ENCODE peak calls at places on chromosomes 4 and X, in five cellular contexts. F is heart left ventricle, N is testis, C is IMR-90, J is HCT116. V is an unnamed sample.
A peak's percentile ranks its signal among the peaks of the same experiment; 100 is the strongest.

GRCh38 chrX:132948648-132949260 is 9.7 kb downstream of the HS6ST2 start:
- DNase-seq in F (no peak), N (no peak), C (no peak), J (peak; percentile 15), V (no peak)

GRCh38 chrX:2696698-2697215 is 5.7 kb downstream of the CD99 start:
- DNase-seq in F (no peak), N (no peak), C (peak; percentile 90), J (no peak), V (no peak)

GRCh38 chr4:42881262-42881661 is 11.3 kb upstream of the GRXCR1 start:
- DNase-seq in F (no peak), N (no peak), C (no peak), J (no peak), V (no peak)

GRCh38 chrX:37409278-37409677 is 60.1 kb downstream of the PRRG1 start:
- DNase-seq in F (no peak), N (no peak), C (no peak), J (no peak), V (peak; percentile 3)

GRCh38 chrX:69152398-69152797 is 12.9 kb downstream of the PJA1 start:
- DNase-seq in F (no peak), N (peak; percentile 68), C (no peak), J (no peak), V (peak; percentile 71)

GRCh38 chr4:156193116-156193515 is 239.4 kb upstream of the CTSO start:
- DNase-seq in F (no peak), N (no peak), C (peak; percentile 17), J (no peak), V (no peak)

GRCh38 chr4:26727849-26728248 is 132.8 kb upstream of the STIM2 start:
- DNase-seq in F (no peak), N (no peak), C (no peak), J (no peak), V (no peak)

GRCh38 chrX:110561036-110561435 is 202.4 kb downstream of the RTL9 start:
- DNase-seq in F (no peak), N (no peak), C (no peak), J (no peak), V (no peak)

GRCh38 chr4:111018231-111018630 is 395.4 kb upstream of the PITX2 start:
- DNase-seq in F (no peak), N (no peak), C (no peak), J (no peak), V (no peak)

GRCh38 chrX:53421772-53422090 is 723 bp downstream of the SMC1A start:
- DNase-seq in F (no peak), N (peak; percentile 49), C (no peak), J (no peak), V (no peak)

GRCh38 chr4:129929052-129929451 is 833.1 kb downstream of the C4orf33 start:
- DNase-seq in F (no peak), N (peak; percentile 22), C (no peak), J (no peak), V (no peak)

GRCh38 chr4:123399638-123400358 is 3.2 kb downstream of the SPRY1 start:
- DNase-seq in F (no peak), N (peak; percentile 34), C (no peak), J (no peak), V (no peak)

GRCh38 chr4:88720749-88721428 is 23.3 kb upstream of the NAP1L5 start:
- DNase-seq in F (no peak), N (no peak), C (no peak), J (no peak), V (no peak)

GRCh38 chr4:1049591-1049905 is 38.1 kb downstream of the FGFRL1 start:
- DNase-seq in F (peak; percentile 63), N (no peak), C (no peak), J (no peak), V (no peak)

GRCh38 chr4:3013839-3014350 is 50.5 kb downstream of the GRK4 start:
- DNase-seq in F (no peak), N (peak; percentile 27), C (no peak), J (no peak), V (no peak)

GRCh38 chr4:122131562-122132157 is 20.5 kb upstream of the BLTP1 start:
- DNase-seq in F (no peak), N (no peak), C (no peak), J (no peak), V (no peak)

GRCh38 chr4:168995537-168996295 is 14.3 kb downstream of the CBR4 start:
- DNase-seq in F (no peak), N (no peak), C (peak; percentile 19), J (no peak), V (no peak)

GRCh38 chr4:17316566-17316965 is 195.3 kb downstream of the QDPR start:
- DNase-seq in F (no peak), N (no peak), C (peak; percentile 70), J (no peak), V (no peak)

GRCh38 chr4:12583286-12583685 is 900.9 kb downstream of the RAB28 start:
- DNase-seq in F (no peak), N (no peak), C (no peak), J (no peak), V (no peak)

GRCh38 chr4:142656178-142656577 is 189.9 kb downstream of the INPP4B start:
- DNase-seq in F (no peak), N (no peak), C (no peak), J (peak; percentile 13), V (no peak)

GRCh38 chr4:161893566-161893965 is 270.2 kb downstream of the FSTL5 start:
- DNase-seq in F (no peak), N (no peak), C (no peak), J (no peak), V (no peak)

DNA sequence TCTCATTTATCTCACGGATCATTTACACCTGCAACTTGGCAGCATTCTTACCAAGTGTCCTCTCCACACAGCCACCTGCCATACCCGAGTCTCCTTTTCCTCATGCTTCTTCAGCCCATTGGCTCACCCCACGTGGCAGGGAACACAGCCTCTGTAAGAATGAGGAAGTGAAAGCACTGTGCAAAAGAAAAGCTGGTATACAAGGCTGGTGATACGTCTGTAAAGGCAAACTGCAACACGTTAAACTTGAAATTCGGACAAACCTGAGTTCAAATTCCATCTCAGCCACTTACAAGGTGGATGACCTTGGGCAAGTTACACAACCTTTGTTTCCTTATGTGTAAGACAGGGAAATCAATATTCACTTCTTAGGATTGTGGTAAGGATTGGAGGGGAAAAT is 164.0 kb upstream of the RASGEF1B start:
- DNase-seq in F (no peak), N (peak; percentile 26), C (no peak), J (peak; percentile 3), V (peak; percentile 19)
- H3K27ac ChIP-seq in F (no peak overlapping the region), N (no peak overlapping the region), C (no peak overlapping the region), J (no peak overlapping the region), V (no peak overlapping the region)

GRCh38 chr4:184732126-184732525 is 1.8 kb downstream of the CENPU start:
- DNase-seq in F (no peak), N (no peak), C (peak; percentile 35), J (no peak), V (no peak)

GRCh38 chr4:184728858-184729257 is 5.0 kb downstream of the CENPU start:
- DNase-seq in F (no peak), N (no peak), C (peak; percentile 37), J (no peak), V (no peak)

GRCh38 chr4:184731056-184731455 is 2.8 kb downstream of the CENPU start:
- DNase-seq in F (no peak), N (no peak), C (no peak), J (no peak), V (no peak)

GRCh38 chr4:184734758-184735157 is 862 bp upstream of the CENPU start:
- DNase-seq in F (no peak), N (no peak), C (no peak), J (no peak), V (no peak)

DNA sequence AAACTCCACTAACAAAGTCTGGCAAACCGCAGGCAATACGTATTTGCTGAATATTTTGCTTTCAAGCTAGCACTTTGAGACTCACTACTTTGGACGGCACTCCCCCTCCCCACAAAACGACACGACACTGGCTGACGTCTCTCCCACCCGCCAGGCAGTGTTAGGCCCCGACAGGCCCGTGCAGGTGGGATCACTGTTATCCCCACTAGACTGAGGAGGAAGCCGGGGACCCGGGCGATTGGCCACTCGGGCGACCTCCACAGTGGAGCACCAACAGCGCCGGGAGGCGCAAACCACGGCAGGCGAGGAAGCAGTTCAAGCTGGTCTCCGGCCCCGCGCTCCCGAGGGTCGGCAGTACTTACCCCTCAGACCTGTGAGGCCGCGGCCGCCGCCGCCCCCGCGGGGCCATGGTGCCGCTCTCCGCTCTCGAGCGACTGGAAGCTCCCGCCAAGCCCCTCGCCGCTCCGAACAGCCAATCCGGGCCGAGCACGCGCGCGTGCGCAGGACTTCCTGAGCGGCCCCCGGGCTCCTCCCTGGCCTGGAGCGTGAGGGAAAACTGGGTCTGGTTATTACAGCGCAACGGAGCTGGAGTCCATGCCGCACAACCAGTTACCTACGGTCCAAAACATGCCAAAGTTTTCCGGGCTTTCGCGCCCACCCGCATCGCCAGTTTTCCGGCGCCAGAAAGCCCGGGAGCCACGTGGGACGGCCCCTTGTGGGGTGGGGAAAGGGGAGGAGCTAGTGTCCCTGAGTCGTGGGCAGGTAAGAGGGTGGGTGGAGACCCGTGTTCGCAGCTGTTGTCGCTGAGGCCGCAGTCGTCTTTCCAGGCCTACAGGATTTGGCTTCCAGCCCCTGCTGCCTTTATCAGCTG is at the start of gene CENPU:
- DNase-seq in F (peak; percentile 98), N (peak; percentile 97), C (peak; percentile 98), J (peak; percentile 91), V (peak; percentile 97)
- TF ChIP-seq POLR2A in F (no peak), N (no peak), C (no peak), J (no peak), V (peak; percentile 44)

GRCh38 chr4:181693517-181693916 is 549.7 kb upstream of the TENM3 start:
- DNase-seq in F (no peak), N (no peak), C (no peak), J (no peak), V (no peak)
- TF ChIP-seq CTCF in F (no peak), N (no peak), C (no peak), J (no peak), V (no peak)

GRCh38 chrX:152895724-152896420 is 2.0 kb upstream of the ZNF185 start:
- DNase-seq in F (no peak), N (no peak), C (no peak), J (peak; percentile 35), V (no peak)

GRCh38 chrX:152896450-152896849 is 1.4 kb upstream of the ZNF185 start:
- DNase-seq in F (no peak), N (no peak), C (no peak), J (peak; percentile 29), V (no peak)

GRCh38 chrX:152892999-152893605 is 4.8 kb upstream of the ZNF185 start:
- DNase-seq in F (no peak), N (no peak), C (no peak), J (no peak), V (no peak)

GRCh38 chrX:152893631-152894610 is 3.9 kb upstream of the ZNF185 start:
- DNase-seq in F (no peak), N (no peak), C (no peak), J (no peak), V (no peak)

GRCh38 chrX:152895121-152895520 is 2.7 kb upstream of the ZNF185 start:
- DNase-seq in F (no peak), N (no peak), C (no peak), J (no peak), V (no peak)
- H3K27ac ChIP-seq in F (no peak overlapping the region), N (no peak overlapping the region), C (no peak overlapping the region), J (no peak overlapping the region), V (no peak overlapping the region)

DNA sequence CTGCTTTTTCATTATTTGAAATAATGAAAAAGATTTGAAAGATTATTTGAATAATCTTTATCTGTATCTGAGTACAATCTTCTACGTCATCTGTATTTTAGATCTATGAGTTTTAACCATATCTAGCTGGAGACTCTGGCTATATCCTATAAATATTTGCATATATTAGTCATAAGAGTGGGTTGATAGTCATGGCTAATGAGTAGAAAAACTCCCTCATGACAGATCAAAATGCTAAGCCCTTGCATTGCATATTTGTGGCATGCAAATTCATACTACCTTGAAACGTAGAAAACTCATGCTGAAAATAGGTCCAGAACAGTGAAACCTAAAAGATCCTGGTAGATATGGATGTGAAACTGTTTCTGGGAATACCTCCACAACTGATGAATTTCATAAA is 291.3 kb downstream of the GALNTL6 start:
- DNase-seq in F (no peak), N (no peak), C (peak; percentile 16), J (no peak), V (no peak)
- TF ChIP-seq POLR2A in F (no peak), N (no peak), C (no peak), J (no peak), V (no peak)

V was measured in adrenal gland.